ENCODE peak calls at places on chromosomes 13 and 19, in nine cellular contexts. E, Z, F, U, N, V, Q, A and L are unnamed samples. For H3K4me1, the result is how much of the 10 kb centered on the place peaks cover.

GRCh38 chr19:13913352-13913751 is 7.4 kb downstream of the CC2D1A start:
- DNase-seq in F (no peak), E (no peak), Z (no peak), Q (no peak), N (no peak), U (no peak), V (no peak), A (no peak), L (no peak)

GRCh38 chr19:33032218-33032781 is 32.4 kb downstream of the RHPN2 start:
- DNase-seq in Z (no peak), A (no peak), E (no peak), U (peak), N (no peak), F (no peak), Q (no peak), V (no peak), L (no peak)

GRCh38 chr13:32629866-32630265 is 43.6 kb downstream of the PDS5B start:
- DNase-seq in Z (no peak), U (no peak), E (no peak), V (no peak), A (no peak), F (no peak), N (no peak), Q (no peak), L (no peak)

GRCh38 chr13:44271031-44271433 is 102.6 kb upstream of the SERP2 start:
- DNase-seq in U (no peak), Z (no peak), Q (no peak), V (no peak), E (peak), N (no peak), A (no peak), F (no peak), L (no peak)

GRCh38 chr19:4425531-4425930 is 23.1 kb downstream of the CHAF1A start:
- DNase-seq in N (no peak), V (no peak), Z (no peak), E (peak), U (no peak), A (no peak), Q (no peak), F (no peak), L (peak)

GRCh38 chr19:8101311-8101710 is 48.1 kb downstream of the FBN3 start:
- DNase-seq in U (no peak), N (no peak), A (no peak), Z (no peak), Q (no peak), E (no peak), V (no peak), F (no peak), L (no peak)

GRCh38 chr13:40063278-40063698 is 407.8 kb downstream of the COG6 start:
- DNase-seq in Q (no peak), A (peak), N (no peak), U (no peak), F (no peak), Z (no peak), V (peak), E (no peak), L (no peak)

GRCh38 chr19:47446534-47447469 is 24.9 kb downstream of the SLC8A2 start:
- DNase-seq in N (no peak), E (no peak), A (no peak), Q (peak), U (no peak), V (peak), Z (no peak), F (no peak), L (peak)

GRCh38 chr13:86581711-86582110 is 782.5 kb upstream of the SLITRK6 start:
- DNase-seq in F (no peak), A (no peak), E (no peak), Q (no peak), V (no peak), Z (no peak), N (no peak), U (no peak), L (no peak)

GRCh38 chr19:43524922-43525835 is 1.8 kb downstream of the ETHE1 start:
- DNase-seq in Q (peak), V (peak), F (peak), A (peak), E (peak), N (no peak), Z (peak), U (peak), L (peak)

GRCh38 chr13:26872444-26873173 is 112.0 kb upstream of the GPR12 start:
- DNase-seq in Z (no peak), N (peak), E (peak), A (peak), Q (peak), F (peak), U (peak), V (peak), L (peak)

GRCh38 chr19:50659318-50660082 is 10.3 kb downstream of the C19orf81 start:
- DNase-seq in N (no peak), A (no peak), V (no peak), Q (no peak), U (no peak), E (no peak), Z (no peak), F (no peak), L (no peak)

GRCh38 chr19:12880551-12881171 is 588 bp downstream of the DNASE2 start:
- DNase-seq in N (peak), E (peak), F (peak), A (no peak), V (no peak), Q (peak), Z (no peak), U (peak), L (peak)

GRCh38 chr13:86907116-86907515 is 764.1 kb upstream of the SLITRK5 start:
- DNase-seq in F (no peak), A (no peak), E (peak), V (no peak), U (no peak), N (no peak), Q (no peak), Z (no peak), L (no peak)

GRCh38 chr19:2315818-2316353 is 7.9 kb upstream of the LINGO3 start:
- DNase-seq in U (peak), Z (no peak), Q (peak), F (peak), E (peak), A (peak), N (peak), V (peak), L (peak)
- TF ChIP-seq CTCF in U (peak), Z (peak), Q (no peak), F (peak), E (peak), A (peak), N (peak), V (peak), L (peak)

GRCh38 chr13:111602874-111603273 is 282.4 kb downstream of the TEX29 start:
- DNase-seq in U (no peak), E (no peak), N (no peak), Q (no peak), Z (no peak), A (no peak), V (no peak), F (no peak), L (no peak)

GRCh38 chr13:111598751-111599150 is 278.3 kb downstream of the TEX29 start:
- DNase-seq in F (no peak), V (no peak), E (no peak), Q (no peak), A (no peak), Z (no peak), U (no peak), N (no peak), L (no peak)

GRCh38 chr13:111597041-111598017 is 276.9 kb downstream of the TEX29 start:
- DNase-seq in A (no peak), F (no peak), V (no peak), Z (no peak), U (no peak), Q (no peak), N (no peak), E (no peak), L (no peak)

GRCh38 chr13:111595791-111596190 is 275.3 kb downstream of the TEX29 start:
- DNase-seq in A (no peak), U (no peak), Q (no peak), V (no peak), Z (no peak), E (no peak), N (no peak), F (no peak), L (no peak)

GRCh38 chr13:111599791-111600190 is 279.3 kb downstream of the TEX29 start:
- DNase-seq in A (no peak), Z (no peak), V (no peak), U (no peak), Q (no peak), F (no peak), E (no peak), N (no peak), L (no peak)
- H3K4me1 ChIP-seq in A (under half), Z (under half), V (under half), U (under half), Q (under half), F (under half), E (under half), N (under half), L (under half)

GRCh38 chr19:55075366-55075998 is at the start of gene EPS8L1:
- DNase-seq in Z (no peak), N (no peak), A (no peak), F (no peak), E (no peak), U (peak), V (no peak), Q (peak), L (no peak)
- H3K4me3 ChIP-seq in Z (no peak), N (no peak), A (no peak), F (no peak), E (no peak), U (no peak), V (no peak), Q (peak), L (no peak)

GRCh38 chr19:40228371-40228770 is 1.9 kb upstream of the CCNP start:
- DNase-seq in V (no peak), F (no peak), E (no peak), Z (no peak), N (no peak), U (no peak), A (no peak), Q (no peak), L (no peak)

GRCh38 chr19:40223135-40223822 is 3.2 kb downstream of the CCNP start:
- DNase-seq in Q (peak), E (no peak), A (no peak), U (peak), Z (no peak), F (no peak), V (no peak), N (no peak), L (no peak)

GRCh38 chr19:40228863-40229262 is 2.4 kb upstream of the CCNP start:
- DNase-seq in E (no peak), N (no peak), F (no peak), A (no peak), Z (no peak), Q (no peak), V (no peak), U (no peak), L (no peak)

GRCh38 chr19:40224342-40225148 is 1.9 kb downstream of the CCNP start:
- DNase-seq in V (no peak), F (no peak), Z (no peak), U (peak), E (no peak), A (no peak), N (no peak), Q (no peak), L (no peak)

DNA sequence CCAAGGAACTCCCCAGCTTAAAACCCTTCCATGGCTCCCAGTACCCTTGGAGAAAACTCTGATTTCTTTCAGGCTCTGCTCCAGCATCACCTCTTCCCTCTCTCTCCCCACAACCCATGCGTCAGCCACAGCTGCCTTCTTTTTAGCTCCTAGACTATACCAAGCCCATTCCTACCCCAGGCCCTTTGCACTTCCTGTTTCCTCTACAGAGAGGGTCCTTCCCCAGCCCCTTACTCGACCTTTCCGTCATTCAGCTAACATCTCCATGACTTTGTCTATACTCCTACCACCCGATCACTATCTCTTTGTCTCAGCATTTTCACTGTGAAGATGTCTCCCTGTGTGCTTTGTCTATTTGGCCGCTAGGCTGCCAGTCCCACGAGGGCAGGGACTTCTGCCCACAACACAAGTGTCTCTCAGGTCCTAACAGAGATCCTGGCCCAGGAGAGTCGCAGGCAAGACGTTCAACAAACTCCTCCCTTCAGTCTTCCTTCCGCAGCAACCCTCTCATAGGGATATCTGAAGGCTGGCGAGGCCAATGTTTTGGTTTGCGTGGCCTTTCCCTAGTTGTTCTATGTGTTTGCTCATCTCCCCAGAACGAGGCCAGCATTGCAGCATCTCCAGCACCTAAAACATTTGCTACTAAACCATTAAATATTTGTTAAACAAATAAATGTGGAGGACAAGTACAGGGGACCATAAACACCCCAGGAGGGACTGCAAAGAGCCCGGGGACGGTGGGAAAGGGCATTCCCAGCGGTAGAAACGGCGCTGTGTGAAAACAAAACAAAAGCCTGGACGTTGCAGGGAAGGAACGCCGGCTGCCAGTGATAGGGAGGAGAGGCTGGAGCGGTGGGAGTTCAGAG is 816 bp downstream of the CCNP start:
- DNase-seq in N (no peak), Z (no peak), F (no peak), U (no peak), V (no peak), A (no peak), E (peak), Q (no peak), L (no peak)
- TF ChIP-seq CTCF in N (no peak), Z (no peak), F (no peak), U (no peak), V (no peak), A (no peak), E (peak), Q (no peak), L (no peak)